ENCODE peak calls at places on chromosomes 1 and 21, in five cellular contexts. One of them, this sample, is unnamed.

GRCh38 chr1:71461416-71461815 is 380.6 kb upstream of the ZRANB2 start:
- DNase-seq in tibial nerve: no peak
- DNase-seq in transverse colon: no peak
- DNase-seq in stomach: no peak
- DNase-seq in esophagus muscularis mucosa: no peak
- DNase-seq in this sample: no peak

GRCh38 chr21:35120631-35121180 is 71.6 kb upstream of the RUNX1 start:
- DNase-seq in tibial nerve: no peak
- DNase-seq in esophagus muscularis mucosa: no peak
- DNase-seq in stomach: no peak
- DNase-seq in transverse colon: no peak
- DNase-seq in this sample: no peak

GRCh38 chr21:46181436-46181835 is 2.8 kb downstream of the SPATC1L start:
- DNase-seq in esophagus muscularis mucosa: peak
- DNase-seq in tibial nerve: no peak
- DNase-seq in transverse colon: no peak
- DNase-seq in stomach: no peak
- DNase-seq in this sample: peak

GRCh38 chr1:235679005-235679404 is 29.4 kb upstream of the GNG4 start:
- DNase-seq in transverse colon: no peak
- DNase-seq in tibial nerve: no peak
- DNase-seq in esophagus muscularis mucosa: no peak
- DNase-seq in stomach: no peak
- DNase-seq in this sample: no peak

GRCh38 chr1:159211331-159212136 is 6.9 kb downstream of the ACKR1 start:
- DNase-seq in transverse colon: peak
- DNase-seq in tibial nerve: peak
- DNase-seq in esophagus muscularis mucosa: no peak
- DNase-seq in stomach: peak
- DNase-seq in this sample: no peak

GRCh38 chr1:37794372-37795339 is 1.0 kb downstream of the MANEAL start:
- DNase-seq in tibial nerve: no peak
- DNase-seq in transverse colon: no peak
- DNase-seq in esophagus muscularis mucosa: no peak
- DNase-seq in stomach: no peak
- DNase-seq in this sample: no peak

GRCh38 chr1:51575406-51576084 is 41.3 kb upstream of the OSBPL9 start:
- DNase-seq in tibial nerve: no peak
- DNase-seq in transverse colon: no peak
- DNase-seq in stomach: no peak
- DNase-seq in esophagus muscularis mucosa: no peak
- DNase-seq in this sample: no peak

GRCh38 chr1:110210604-110211502 is 739 bp downstream of the KCNC4 start:
- DNase-seq in esophagus muscularis mucosa: no peak
- DNase-seq in stomach: peak
- DNase-seq in tibial nerve: peak
- DNase-seq in transverse colon: peak
- DNase-seq in this sample: peak

GRCh38 chr1:221429262-221429661 is 312.6 kb downstream of the DUSP10 start:
- DNase-seq in transverse colon: no peak
- DNase-seq in tibial nerve: no peak
- DNase-seq in esophagus muscularis mucosa: no peak
- DNase-seq in stomach: no peak
- DNase-seq in this sample: no peak

GRCh38 chr1:65255088-65256050 is 54.0 kb upstream of the DNAJC6 start:
- DNase-seq in tibial nerve: no peak
- DNase-seq in esophagus muscularis mucosa: peak
- DNase-seq in transverse colon: no peak
- DNase-seq in stomach: no peak
- DNase-seq in this sample: no peak

GRCh38 chr1:51768971-51769601 is 109.4 kb downstream of the NRDC start:
- DNase-seq in tibial nerve: no peak
- DNase-seq in transverse colon: peak
- DNase-seq in esophagus muscularis mucosa: no peak
- DNase-seq in stomach: no peak
- DNase-seq in this sample: no peak

GRCh38 chr1:213327318-213327667 is 276.3 kb downstream of the RPS6KC1 start:
- DNase-seq in stomach: no peak
- DNase-seq in esophagus muscularis mucosa: no peak
- DNase-seq in tibial nerve: peak
- DNase-seq in transverse colon: peak
- DNase-seq in this sample: no peak

GRCh38 chr1:59046730-59047157 is 250.2 kb upstream of the FGGY start:
- DNase-seq in transverse colon: peak
- DNase-seq in stomach: peak
- DNase-seq in esophagus muscularis mucosa: no peak
- DNase-seq in tibial nerve: no peak
- DNase-seq in this sample: no peak

GRCh38 chr1:210596641-210597040 is 267.9 kb downstream of the HHAT start:
- DNase-seq in esophagus muscularis mucosa: no peak
- DNase-seq in tibial nerve: no peak
- DNase-seq in stomach: no peak
- DNase-seq in transverse colon: no peak
- DNase-seq in this sample: no peak

GRCh38 chr1:24928631-24929090 is 1.4 kb downstream of the RUNX3 start:
- DNase-seq in stomach: no peak
- DNase-seq in transverse colon: peak
- DNase-seq in esophagus muscularis mucosa: no peak
- DNase-seq in tibial nerve: no peak
- DNase-seq in this sample: no peak

GRCh38 chr1:18160290-18160942 is 52.8 kb downstream of the IGSF21 start:
- DNase-seq in transverse colon: peak
- DNase-seq in esophagus muscularis mucosa: no peak
- DNase-seq in tibial nerve: peak
- DNase-seq in stomach: no peak
- DNase-seq in this sample: no peak

GRCh38 chr1:160575112-160575664 is 4.1 kb downstream of the CD84 start:
- DNase-seq in stomach: no peak
- DNase-seq in tibial nerve: no peak
- DNase-seq in esophagus muscularis mucosa: no peak
- DNase-seq in transverse colon: no peak
- DNase-seq in this sample: no peak
- TF ChIP-seq POLR2A in stomach: no peak
- TF ChIP-seq POLR2A in tibial nerve: no peak
- TF ChIP-seq POLR2A in esophagus muscularis mucosa: no peak
- TF ChIP-seq POLR2A in transverse colon: peak
- TF ChIP-seq POLR2A in this sample: no peak

DNA sequence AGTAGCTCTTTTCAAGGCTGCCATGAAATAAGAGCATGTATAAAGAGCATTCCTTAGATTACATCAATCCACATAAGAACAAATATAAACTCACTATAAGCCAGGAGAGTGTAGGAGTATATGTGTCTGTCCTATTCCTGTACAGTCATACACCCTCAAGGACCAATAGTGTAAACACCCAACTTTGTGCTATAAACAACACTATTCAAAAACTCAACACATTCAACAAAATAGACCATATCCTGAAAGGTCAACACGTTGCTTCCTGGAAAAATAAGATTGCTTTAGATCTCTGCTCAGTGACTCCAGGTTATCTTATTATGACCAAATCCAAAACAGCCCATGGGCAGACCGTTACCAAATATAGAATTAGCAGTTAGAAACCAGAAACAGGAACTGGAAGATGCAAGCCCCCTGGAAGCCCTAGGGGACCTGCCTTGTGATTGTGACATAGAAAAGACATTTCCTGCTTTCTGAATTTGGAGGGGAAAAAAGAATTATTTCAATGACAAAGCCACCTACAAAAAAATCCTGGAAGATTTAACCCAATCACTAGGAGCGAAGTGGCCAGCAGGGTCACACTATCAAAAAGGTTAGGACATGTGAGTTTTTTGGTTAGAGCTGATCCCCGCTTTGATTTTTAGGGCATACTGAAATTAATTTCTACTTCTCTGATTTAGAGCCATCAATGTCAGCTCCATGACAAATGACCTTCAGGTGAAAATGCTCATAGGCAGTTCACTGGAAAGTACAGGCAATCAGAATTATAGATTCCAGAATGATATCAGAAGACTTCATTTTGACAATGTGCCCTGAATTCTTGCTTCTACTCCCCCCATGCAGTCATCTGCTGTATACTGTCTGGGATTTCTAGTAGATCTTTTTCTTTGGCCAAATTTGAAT is 59.9 kb downstream of the LRRC8C start:
- DNase-seq in stomach: no peak
- DNase-seq in tibial nerve: no peak
- DNase-seq in transverse colon: no peak
- DNase-seq in esophagus muscularis mucosa: no peak
- DNase-seq in this sample: no peak
- TF ChIP-seq CTCF in stomach: no peak
- TF ChIP-seq CTCF in tibial nerve: no peak
- TF ChIP-seq CTCF in transverse colon: no peak
- TF ChIP-seq CTCF in esophagus muscularis mucosa: no peak
- TF ChIP-seq CTCF in this sample: no peak

DNA sequence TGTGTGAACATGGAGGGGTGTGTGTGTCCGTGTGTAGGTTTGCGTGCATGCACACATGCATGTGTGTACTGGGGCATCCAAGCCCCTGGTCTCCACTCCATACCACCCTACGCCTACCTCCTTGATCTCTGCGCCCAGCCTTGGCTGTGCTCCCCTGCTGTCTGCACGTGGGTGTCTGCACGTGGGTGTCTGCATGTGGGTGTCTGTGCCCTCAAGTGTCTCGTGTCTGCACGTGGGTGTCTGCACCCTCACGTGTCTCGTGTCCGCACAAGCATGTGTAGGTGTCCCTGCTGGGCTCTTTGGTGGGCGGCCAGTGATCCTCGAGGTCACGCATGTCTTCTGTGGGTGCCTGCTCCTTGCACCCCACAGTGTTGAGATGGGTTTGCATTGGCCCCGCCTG is 21.1 kb downstream of the RNF223 start:
- DNase-seq in tibial nerve: no peak
- DNase-seq in stomach: no peak
- DNase-seq in esophagus muscularis mucosa: no peak
- DNase-seq in transverse colon: no peak
- DNase-seq in this sample: no peak
- TF ChIP-seq EP300 in tibial nerve: no peak
- TF ChIP-seq EP300 in stomach: no peak
- TF ChIP-seq EP300 in esophagus muscularis mucosa: no peak
- TF ChIP-seq EP300 in transverse colon: no peak
- TF ChIP-seq EP300 in this sample: no peak

GRCh38 chr1:15714438-15715136 is 21.5 kb upstream of the SLC25A34 start:
- DNase-seq in esophagus muscularis mucosa: no peak
- DNase-seq in transverse colon: no peak
- DNase-seq in tibial nerve: no peak
- DNase-seq in stomach: no peak
- DNase-seq in this sample: no peak
- TF ChIP-seq POLR2A in esophagus muscularis mucosa: no peak
- TF ChIP-seq POLR2A in transverse colon: no peak
- TF ChIP-seq POLR2A in tibial nerve: no peak
- TF ChIP-seq POLR2A in stomach: no peak
- TF ChIP-seq POLR2A in this sample: no peak

DNA sequence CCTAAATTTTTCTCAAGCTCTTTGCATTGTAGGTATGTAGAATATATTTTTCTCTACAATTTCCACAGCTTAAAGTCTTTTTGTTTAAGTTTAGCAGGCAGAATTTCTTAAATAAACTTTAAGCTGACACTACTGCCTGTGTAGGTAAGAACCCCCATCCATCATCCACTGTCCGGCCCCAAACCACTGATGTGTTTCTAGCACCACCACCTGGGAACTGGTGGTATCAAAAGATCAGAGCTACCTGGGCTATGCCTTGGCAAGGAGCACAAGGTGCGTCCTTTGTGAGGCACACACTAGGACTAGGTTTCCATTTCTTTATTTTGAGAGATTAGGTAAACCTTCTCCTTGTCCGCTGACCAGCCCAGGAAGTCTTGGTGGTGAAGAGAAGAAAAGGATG is 10.5 kb upstream of the LELP1 start:
- DNase-seq in stomach: peak
- DNase-seq in transverse colon: no peak
- DNase-seq in esophagus muscularis mucosa: peak
- DNase-seq in tibial nerve: no peak
- DNase-seq in this sample: no peak
- TF ChIP-seq CTCF in stomach: peak
- TF ChIP-seq CTCF in transverse colon: no peak
- TF ChIP-seq CTCF in esophagus muscularis mucosa: no peak
- TF ChIP-seq CTCF in tibial nerve: no peak
- TF ChIP-seq CTCF in this sample: peak

GRCh38 chr1:1919304-1920056 is 401 bp upstream of the TMEM52 start:
- DNase-seq in stomach: peak
- DNase-seq in esophagus muscularis mucosa: peak
- DNase-seq in transverse colon: peak
- DNase-seq in tibial nerve: peak
- DNase-seq in this sample: peak
- TF ChIP-seq EP300 in stomach: no peak
- TF ChIP-seq EP300 in esophagus muscularis mucosa: no peak
- TF ChIP-seq EP300 in transverse colon: no peak
- TF ChIP-seq EP300 in tibial nerve: peak
- TF ChIP-seq EP300 in this sample: no peak

DNA sequence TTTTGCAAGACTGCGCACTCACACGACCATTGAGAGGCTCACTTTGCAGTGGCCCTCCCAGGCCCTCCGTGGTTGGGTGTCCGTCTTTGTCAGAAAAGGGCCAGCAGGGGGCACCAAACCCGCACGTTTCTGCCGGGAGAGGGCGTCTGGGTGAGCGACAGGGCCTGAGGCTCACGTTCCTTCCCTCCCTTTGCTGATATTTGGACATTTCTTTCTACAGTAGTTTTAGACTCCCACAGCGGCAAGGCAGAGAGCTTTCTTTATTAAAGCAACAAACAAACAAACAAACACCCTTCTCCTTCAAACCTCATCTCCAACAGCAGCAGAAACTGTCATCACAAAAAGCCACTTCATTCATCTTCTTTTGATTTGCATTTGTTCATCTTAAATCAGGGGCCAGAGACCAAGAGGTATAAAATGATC is 79.2 kb upstream of the WDR26 start:
- DNase-seq in transverse colon: peak
- DNase-seq in esophagus muscularis mucosa: peak
- DNase-seq in tibial nerve: peak
- DNase-seq in stomach: peak
- DNase-seq in this sample: peak
- TF ChIP-seq POLR2A in transverse colon: no peak
- TF ChIP-seq POLR2A in esophagus muscularis mucosa: no peak
- TF ChIP-seq POLR2A in tibial nerve: no peak
- TF ChIP-seq POLR2A in stomach: no peak
- TF ChIP-seq POLR2A in this sample: no peak

GRCh38 chr1:157751283-157751682 is 25.6 kb downstream of the FCRL2 start:
- DNase-seq in tibial nerve: no peak
- DNase-seq in stomach: no peak
- DNase-seq in esophagus muscularis mucosa: no peak
- DNase-seq in transverse colon: no peak
- DNase-seq in this sample: no peak
- TF ChIP-seq CTCF in tibial nerve: no peak
- TF ChIP-seq CTCF in stomach: no peak
- TF ChIP-seq CTCF in esophagus muscularis mucosa: no peak
- TF ChIP-seq CTCF in transverse colon: no peak
- TF ChIP-seq CTCF in this sample: no peak

This sample was measured in suprapubic skin.